ENCODE peak calls at places on chromosomes 16 and 17, in five cellular contexts. R is lower lobe of right lung, Z is coronary artery, W is Peyer's patch, C is prostate gland. B is an unnamed sample.

GRCh38 chr16:85437161-85438052 is 175.7 kb upstream of the GSE1 start:
- DNase-seq in C (peak), Z (no peak), R (peak), W (peak), B (no peak)

GRCh38 chr17:2122641-2123302 is 67.9 kb downstream of the HIC1 start:
- DNase-seq in C (peak), R (peak), W (peak), Z (no peak), B (no peak)

GRCh38 chr17:81388612-81389367 is 6.5 kb upstream of the BAHCC1 start:
- DNase-seq in Z (no peak), C (no peak), W (no peak), R (no peak), B (no peak)

GRCh38 chr17:7781467-7781866 is 52.5 kb upstream of the KDM6B start:
- DNase-seq in W (no peak), Z (no peak), C (no peak), R (no peak), B (no peak)

GRCh38 chr17:7704601-7705268 is at the start of gene EFNB3:
- DNase-seq in R (peak), W (no peak), C (peak), Z (peak), B (no peak)

GRCh38 chr17:4136373-4136772 is 6.5 kb downstream of the ZZEF1 start:
- DNase-seq in C (peak), Z (no peak), R (peak), W (peak), B (no peak)

GRCh38 chr16:74724820-74725549 is 24.3 kb upstream of the MLKL start:
- DNase-seq in R (no peak), W (peak), Z (no peak), C (no peak), B (no peak)

GRCh38 chr17:34637548-34638525 is 58.5 kb downstream of the TMEM132E start:
- DNase-seq in R (peak), Z (no peak), W (peak), C (peak), B (no peak)

GRCh38 chr17:63447688-63448005 is 1.5 kb upstream of the CYB561 start:
- DNase-seq in C (no peak), R (no peak), Z (no peak), W (no peak), B (no peak)

GRCh38 chr17:18258356-18259038 is at the start of gene FLII:
- DNase-seq in W (peak), C (peak), Z (no peak), R (peak), B (peak)

GRCh38 chr16:85428168-85428898 is 184.8 kb upstream of the GSE1 start:
- DNase-seq in C (no peak), W (peak), Z (no peak), R (peak), B (peak)

GRCh38 chr17:73304438-73304837 is 7.4 kb downstream of the CDC42EP4 start:
- DNase-seq in W (no peak), C (no peak), R (no peak), Z (no peak), B (no peak)

GRCh38 chr17:74514632-74515035 is 16.6 kb downstream of the CD300LB start:
- DNase-seq in Z (peak), C (no peak), W (peak), R (no peak), B (no peak)

GRCh38 chr16:77793417-77793816 is 5.1 kb downstream of the VAT1L start:
- DNase-seq in W (no peak), R (no peak), Z (no peak), C (no peak), B (no peak)

GRCh38 chr17:35596530-35597233 is 9.6 kb downstream of the AP2B1 start:
- DNase-seq in W (no peak), R (no peak), Z (no peak), C (no peak), B (no peak)

GRCh38 chr16:85515319-85515745 is 97.8 kb upstream of the GSE1 start:
- DNase-seq in C (no peak), R (no peak), Z (no peak), W (no peak), B (no peak)

GRCh38 chr17:35773674-35774425 is 13.2 kb downstream of the C17orf50 start:
- DNase-seq in W (no peak), C (no peak), Z (no peak), R (peak), B (no peak)

GRCh38 chr16:88367560-88367959 is 15.2 kb upstream of the ZNF469 start:
- DNase-seq in W (no peak), R (peak), Z (no peak), C (no peak), B (peak)

GRCh38 chr17:57210224-57210553 is 46.1 kb upstream of the MSI2 start:
- DNase-seq in C (no peak), W (no peak), Z (no peak), R (no peak), B (no peak)

GRCh38 chr17:80236911-80237310 is 16.7 kb downstream of the SLC26A11 start:
- DNase-seq in C (no peak), R (no peak), Z (no peak), W (no peak), B (no peak)

GRCh38 chr17:21124096-21124495 is 2.7 kb upstream of the DHRS7B start:
- DNase-seq in R (no peak), W (no peak), C (no peak), Z (no peak), B (no peak)

GRCh38 chr17:55294042-55294751 is 29.4 kb downstream of the HLF start:
- DNase-seq in W (no peak), R (no peak), C (no peak), Z (no peak), B (no peak)

GRCh38 chr16:70418274-70418992 is 20.5 kb downstream of the ST3GAL2 start:
- DNase-seq in R (no peak), W (no peak), Z (no peak), C (no peak), B (no peak)

GRCh38 chr17:58811301-58811700 is 55.6 kb downstream of the PPM1E start:
- DNase-seq in R (no peak), W (no peak), Z (no peak), C (no peak), B (no peak)

GRCh38 chr16:17026600-17027242 is 444.0 kb downstream of the XYLT1 start:
- DNase-seq in R (no peak), Z (no peak), W (peak), C (no peak), B (no peak)

GRCh38 chr16:8859913-8860881 is 8.6 kb downstream of the CARHSP1 start:
- DNase-seq in R (peak), C (no peak), Z (peak), W (peak), B (no peak)

GRCh38 chr17:73988110-73988509 is 215.4 kb upstream of the RPL38 start:
- DNase-seq in Z (no peak), W (no peak), R (no peak), C (no peak), B (no peak)

GRCh38 chr17:8163978-8164814 is 1.4 kb upstream of the VAMP2 start:
- DNase-seq in R (peak), C (peak), W (peak), Z (peak), B (no peak)

GRCh38 chr17:40564883-40565744 is at the start of gene CCR7:
- DNase-seq in W (peak), Z (peak), C (no peak), R (no peak), B (no peak)

GRCh38 chr17:36731806-36732205 is 130.4 kb downstream of the MRM1 start:
- DNase-seq in Z (no peak), C (no peak), R (no peak), W (no peak), B (no peak)

GRCh38 chr17:72587773-72588511 is 467.1 kb downstream of the SOX9 start:
- DNase-seq in C (no peak), R (no peak), Z (no peak), W (no peak), B (peak)

GRCh38 chr16:84559311-84559932 is 55.0 kb upstream of the MEAK7 start:
- DNase-seq in Z (no peak), R (no peak), C (no peak), W (peak), B (no peak)

GRCh38 chr17:614637-615546 is 99.7 kb downstream of the VPS53 start:
- DNase-seq in W (no peak), C (no peak), R (no peak), Z (peak), B (no peak)

GRCh38 chr17:71441098-71441497 is 679.7 kb upstream of the SOX9 start:
- DNase-seq in C (peak), Z (no peak), R (no peak), W (no peak), B (peak)

GRCh38 chr16:84572096-84572495 is 45.8 kb downstream of the COTL1 start:
- DNase-seq in W (no peak), C (no peak), R (no peak), Z (no peak), B (no peak)

GRCh38 chr16:15948532-15949209 is 745 bp upstream of the ABCC1 start:
- DNase-seq in C (no peak), R (no peak), W (peak), Z (no peak), B (no peak)

GRCh38 chr17:82889496-82890338 is 49.9 kb upstream of the ZNF750 start:
- DNase-seq in W (no peak), Z (no peak), C (peak), R (peak), B (no peak)

GRCh38 chr17:6084226-6085161 is 14.3 kb downstream of the WSCD1 start:
- DNase-seq in W (no peak), R (no peak), Z (no peak), C (no peak), B (no peak)

GRCh38 chr16:50360033-50360778 is 8.6 kb downstream of the BRD7 start:
- DNase-seq in W (no peak), C (no peak), R (no peak), Z (no peak), B (no peak)
- H3K27ac ChIP-seq in W (no peak), C (no peak), R (no peak), Z (peak), B (peak)

GRCh38 chr16:25390761-25391160 is 133.1 kb upstream of the ZKSCAN2 start:
- DNase-seq in Z (no peak), W (no peak), R (no peak), C (no peak), B (no peak)

GRCh38 chr16:25395528-25395927 is 137.9 kb upstream of the ZKSCAN2 start:
- DNase-seq in Z (no peak), W (no peak), C (no peak), R (no peak), B (no peak)
- TF ChIP-seq CTCF in Z (no peak), W (no peak), C (no peak), R (no peak), B (no peak)

DNA sequence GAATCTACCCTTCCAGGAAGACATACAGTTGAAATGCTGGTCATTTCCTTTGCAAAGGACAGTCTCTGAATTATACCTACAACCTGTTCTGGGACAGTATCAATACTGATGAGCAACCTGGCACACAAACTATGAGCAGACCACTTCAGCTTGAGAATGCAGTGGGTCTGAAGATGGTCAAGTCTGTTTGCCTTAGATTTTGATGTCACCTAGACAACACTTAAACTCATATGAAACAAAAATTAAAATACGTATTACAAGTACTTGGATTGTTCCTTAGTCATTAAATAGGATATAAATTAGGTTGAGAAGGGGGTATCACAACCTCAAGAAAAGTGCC is 3.5 kb downstream of the SRSF2 start:
- DNase-seq in Z (no peak), R (no peak), C (no peak), W (no peak), B (no peak)
- H3K27ac ChIP-seq in Z (no peak), R (no peak), C (no peak), W (no peak), B (peak)

GRCh38 chr16:14487579-14487978 is 142.5 kb downstream of the PARN start:
- DNase-seq in C (no peak), R (no peak), Z (no peak), W (no peak), B (no peak)

GRCh38 chr16:14491831-14492529 is 138.1 kb downstream of the PARN start:
- DNase-seq in Z (no peak), R (no peak), W (no peak), C (no peak), B (no peak)

GRCh38 chr16:14486520-14487303 is 143.3 kb downstream of the PARN start:
- DNase-seq in Z (peak), R (peak), C (peak), W (peak), B (peak)

GRCh38 chr16:14490281-14490680 is 139.8 kb downstream of the PARN start:
- DNase-seq in C (no peak), R (no peak), Z (no peak), W (no peak), B (no peak)

GRCh38 chr16:14489460-14489859 is 140.6 kb downstream of the PARN start:
- DNase-seq in W (no peak), Z (no peak), C (no peak), R (no peak), B (no peak)
- TF ChIP-seq CTCF in W (no peak), Z (no peak), C (no peak), R (no peak), B (no peak)

DNA sequence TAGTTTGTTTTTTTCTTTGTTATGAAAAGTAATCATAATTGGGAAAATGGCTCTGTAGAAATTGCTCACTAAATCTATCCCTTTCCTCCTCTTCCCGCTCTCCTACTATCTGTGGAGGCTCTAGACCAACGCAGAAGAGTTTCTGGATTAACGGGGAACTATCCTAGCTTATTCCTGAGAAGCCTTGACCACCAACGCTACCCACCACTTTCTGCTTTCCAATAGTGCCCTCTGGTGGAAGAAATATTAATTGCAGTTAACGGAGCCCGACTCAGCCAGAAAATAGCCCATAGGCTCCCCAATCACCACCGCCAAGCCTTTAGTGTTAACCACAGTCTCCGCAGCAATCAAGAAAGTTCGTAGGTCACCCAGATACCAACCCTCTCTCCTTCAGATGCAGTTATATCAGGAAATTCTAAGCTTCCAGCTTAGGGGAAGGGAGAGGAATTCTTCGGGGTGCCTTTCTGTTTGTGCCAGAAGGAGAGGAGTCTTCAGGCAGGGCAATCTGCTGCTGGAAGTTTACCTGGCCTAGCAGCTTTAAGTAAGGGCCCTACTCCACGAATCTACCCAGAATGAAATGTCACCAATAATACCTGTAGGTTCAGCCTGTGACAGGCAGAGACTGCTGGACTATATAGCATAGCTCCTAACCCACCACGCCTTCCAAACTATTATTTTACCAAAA is 23.0 kb upstream of the NSRP1 start:
- DNase-seq in C (peak), R (no peak), Z (no peak), W (peak), B (no peak)
- H3K27ac ChIP-seq in C (no peak), R (no peak), Z (no peak), W (no peak), B (no peak)

DNA sequence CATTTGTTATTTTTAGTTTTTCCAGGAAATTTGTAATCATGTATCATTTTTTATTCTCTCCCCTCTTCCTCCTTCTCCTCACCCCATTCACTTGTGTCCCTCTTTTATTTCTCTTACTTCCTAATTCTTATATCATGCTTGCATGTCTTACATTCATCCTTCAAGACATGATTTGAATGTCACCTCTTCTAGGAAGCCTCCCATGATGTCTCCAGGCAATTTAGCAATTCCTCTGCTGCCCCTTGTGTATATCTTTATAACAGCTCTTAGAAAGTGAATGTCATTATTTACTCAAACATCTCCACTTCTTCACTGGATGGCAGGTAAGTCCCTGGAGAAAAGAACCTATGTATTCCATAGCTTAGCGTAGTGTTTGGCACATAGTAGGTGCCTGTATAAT is 7.8 kb downstream of the HNF1B start:
- DNase-seq in C (no peak), Z (no peak), W (no peak), R (no peak), B (no peak)
- TF ChIP-seq CTCF in C (no peak), Z (no peak), W (no peak), R (no peak), B (peak)